ENCODE peak calls at places on chromosome 21, in eight cellular contexts. C is activated CD8-positive, alpha-beta T cell treated with anti-CD3 and anti-CD28 coated beads for 36 hours; J is AG10803; Z is fibroblast of pulmonary artery; N is A549; S is osteoblast; P is mammary epithelial cell; T is adrenal gland. U is an unnamed sample.
A peak's percentile ranks its signal among the peaks of the same experiment; 100 is the strongest.

GRCh38 chr21:36433011-36433709 is 46.8 kb downstream of the CLDN14 start:
- DNase-seq in C (no peak), J (no peak), Z (no peak), N (no peak), S (no peak), P (no peak), T (no peak), U (no peak)

GRCh38 chr21:35163381-35163780 is 114.3 kb upstream of the RUNX1 start:
- DNase-seq in C (no peak), J (peak; percentile 81), Z (no peak), N (no peak), S (peak; percentile 53), P (peak; percentile 79), T (no peak), U (no peak)

GRCh38 chr21:16633851-16634521 is 878.9 kb upstream of the CXADR start:
- DNase-seq in C (no peak), J (peak; percentile 3), Z (peak; percentile 69), N (no peak), S (no peak), P (no peak), T (no peak), U (no peak)

GRCh38 chr21:27220416-27220815 is 253.5 kb upstream of the ADAMTS5 start:
- DNase-seq in C (no peak), J (no peak), Z (no peak), N (no peak), S (no peak), P (no peak), T (no peak), U (no peak)

GRCh38 chr21:42654179-42654912 is 925 bp downstream of the PDE9A start:
- DNase-seq in C (peak; percentile 43), J (no peak), Z (no peak), N (peak; percentile 26), S (no peak), P (peak; percentile 26), T (no peak), U (peak; percentile 84)

GRCh38 chr21:33362044-33362555 is 37.3 kb downstream of the IFNAR1 start:
- DNase-seq in C (peak; percentile 74), J (no peak), Z (no peak), N (no peak), S (no peak), P (no peak), T (no peak), U (no peak)

GRCh38 chr21:42403611-42404231 is at the start of gene UBASH3A:
- DNase-seq in C (peak; percentile 65), J (no peak), Z (no peak), N (no peak), S (no peak), P (no peak), T (no peak), U (no peak)

GRCh38 chr21:42233067-42233981 is 14.4 kb downstream of the ABCG1 start:
- DNase-seq in C (peak; percentile 95), J (peak; percentile 28), Z (peak; percentile 88), N (peak; percentile 21), S (peak; percentile 76), P (no peak), T (peak; percentile 66), U (no peak)

GRCh38 chr21:32624726-32625125 is 12.5 kb upstream of the CFAP298 start:
- DNase-seq in C (no peak), J (peak; percentile 6), Z (peak; percentile 8), N (no peak), S (no peak), P (peak; percentile 80), T (no peak), U (no peak)

GRCh38 chr21:35987475-35987874 is 72.9 kb downstream of the SETD4 start:
- DNase-seq in C (no peak), J (no peak), Z (no peak), N (no peak), S (no peak), P (no peak), T (no peak), U (no peak)

GRCh38 chr21:43277481-43278351 is 108.9 kb downstream of the CRYAA start:
- DNase-seq in C (no peak), J (peak; percentile 3), Z (no peak), N (no peak), S (peak; percentile 61), P (no peak), T (no peak), U (no peak)

GRCh38 chr21:44079846-44080245 is 27.4 kb upstream of the PWP2 start:
- DNase-seq in C (no peak), J (no peak), Z (no peak), N (no peak), S (no peak), P (no peak), T (no peak), U (no peak)

DNA sequence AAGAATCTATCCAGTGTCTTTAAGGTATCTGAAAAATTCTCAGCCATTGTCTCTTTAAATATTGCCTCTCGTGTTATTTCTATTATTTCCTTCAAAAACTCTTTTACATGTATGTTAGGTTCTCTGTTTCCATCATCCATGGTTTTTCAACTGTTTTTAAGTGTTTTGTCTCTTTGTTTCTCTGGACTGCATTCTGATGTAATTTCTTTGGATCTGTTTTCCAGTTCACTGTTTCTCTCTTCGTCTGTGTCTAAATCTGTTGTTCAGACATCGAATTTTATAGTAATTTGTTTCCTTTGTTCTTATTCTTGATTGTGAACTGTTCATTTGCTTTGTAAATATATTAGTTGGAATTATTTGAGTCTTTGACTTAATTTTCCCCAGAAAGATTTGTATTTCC is 44.1 kb downstream of the POFUT2 start:
- DNase-seq in C (no peak), J (no peak), Z (no peak), N (no peak), S (no peak), P (no peak), T (no peak), U (no peak)
- TF ChIP-seq CTCF in C (no peak), J (no peak), Z (no peak), N (no peak), S (no peak), P (no peak), T (no peak), U (no peak)

GRCh38 chr21:40846057-40846456 is 901 bp downstream of the DSCAM start:
- DNase-seq in C (no peak), J (no peak), Z (no peak), N (no peak), S (no peak), P (peak; percentile 22), T (no peak), U (no peak)

GRCh38 chr21:40844935-40845334 is 2.0 kb downstream of the DSCAM start:
- DNase-seq in C (no peak), J (no peak), Z (no peak), N (no peak), S (no peak), P (peak; percentile 68), T (no peak), U (no peak)

GRCh38 chr21:40845621-40846020 is 1.3 kb downstream of the DSCAM start:
- DNase-seq in C (no peak), J (peak; percentile 12), Z (no peak), N (no peak), S (no peak), P (peak; percentile 85), T (no peak), U (no peak)

GRCh38 chr21:40847956-40848355 is 998 bp upstream of the DSCAM start:
- DNase-seq in C (no peak), J (no peak), Z (no peak), N (no peak), S (no peak), P (no peak), T (no peak), U (no peak)

GRCh38 chr21:40846566-40847411 is at the start of gene DSCAM:
- DNase-seq in C (no peak), J (no peak), Z (no peak), N (no peak), S (no peak), P (peak; percentile 50), T (no peak), U (no peak)
- TF ChIP-seq CTCF in C (no peak), J (no peak), Z (no peak), N (no peak), S (no peak), P (no peak), T (no peak), U (no peak)

DNA sequence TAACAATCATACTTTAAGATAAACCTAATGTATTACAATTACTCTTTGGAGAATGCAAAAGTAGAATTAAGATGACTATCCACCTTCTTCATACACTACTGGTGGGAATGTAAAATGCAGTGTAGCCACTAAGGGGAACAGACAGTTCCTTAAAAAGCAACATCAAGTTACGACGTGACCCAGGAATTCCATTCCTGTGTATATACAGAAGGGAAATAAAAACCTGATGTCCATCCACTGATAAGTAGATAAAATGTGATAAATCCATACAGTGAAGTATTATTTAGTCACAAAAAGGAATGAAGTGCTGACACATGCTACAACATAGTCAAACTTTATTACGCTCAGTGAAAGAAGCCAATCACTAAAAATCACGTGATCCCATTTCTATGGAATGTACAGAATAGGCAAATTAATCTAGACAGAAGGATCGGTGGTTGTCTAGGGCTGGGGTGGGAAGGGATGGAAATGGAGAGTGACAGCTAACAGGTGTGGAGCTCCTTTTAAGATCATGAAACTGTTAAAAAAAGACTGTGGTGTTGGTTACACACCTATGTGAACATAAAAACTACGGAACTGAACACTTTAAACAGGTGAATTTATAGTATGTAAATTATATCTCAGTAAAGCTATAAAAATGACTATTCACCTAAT is 42.1 kb downstream of the NRIP1 start:
- DNase-seq in C (no peak), J (peak; percentile 33), Z (no peak), N (no peak), S (no peak), P (no peak), T (no peak), U (no peak)
- TF ChIP-seq CTCF in C (no peak), J (peak; percentile 18), Z (peak; percentile 0), N (no peak), S (no peak), P (no peak), T (no peak), U (no peak)

GRCh38 chr21:37546299-37546908 is 179.8 kb downstream of the DYRK1A start:
- DNase-seq in C (no peak), J (no peak), Z (no peak), N (no peak), S (peak; percentile 14), P (no peak), T (no peak), U (no peak)
- TF ChIP-seq CTCF in C (no peak), J (no peak), Z (no peak), N (no peak), S (no peak), P (no peak), T (no peak), U (no peak)

GRCh38 chr21:25551548-25551947 is 55.7 kb downstream of the MRPL39 start:
- DNase-seq in C (no peak), J (no peak), Z (no peak), N (no peak), S (no peak), P (no peak), T (no peak), U (no peak)
- TF ChIP-seq CTCF in C (no peak), J (no peak), Z (no peak), N (no peak), S (no peak), P (no peak), T (no peak), U (no peak)

DNA sequence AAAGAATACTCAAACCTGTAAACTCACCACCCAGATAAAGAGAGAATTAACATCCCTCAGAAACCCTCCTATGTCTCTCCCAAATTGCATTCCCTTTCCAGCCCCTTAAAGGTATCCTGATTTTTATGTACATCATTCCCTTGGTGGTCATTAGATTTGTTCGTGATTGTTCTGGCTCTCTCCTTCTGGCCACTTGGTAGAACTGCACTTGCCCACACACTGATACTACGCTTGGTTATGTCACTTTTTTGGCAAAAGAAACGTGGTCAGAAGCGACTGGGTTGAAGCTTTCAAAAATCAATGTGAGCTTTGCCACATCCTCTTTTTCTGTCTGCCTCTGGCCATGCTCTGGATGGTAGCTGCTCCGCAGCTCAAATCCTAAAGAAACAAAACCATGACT is 76.3 kb downstream of the KRTAP19-8 start:
- DNase-seq in C (no peak), J (no peak), Z (no peak), N (no peak), S (no peak), P (no peak), T (no peak), U (no peak)
- TF ChIP-seq CTCF in C (no peak), J (no peak), Z (no peak), N (no peak), S (no peak), P (no peak), T (no peak), U (no peak)